ENCODE peak calls at places on chromosome 18, in six cellular contexts. X, W, C, N, Q and I are unnamed samples.

GRCh38 chr18:22221350-22221749 is 52.0 kb downstream of the GATA6 start:
- DNase-seq in X (no peak), W (no peak), C (no peak), N (no peak), Q (no peak), I (no peak)

GRCh38 chr18:48835119-48835518 is 115.6 kb downstream of the SMAD7 start:
- DNase-seq in X (no peak), W (no peak), C (no peak), N (peak; percentile 54), Q (no peak), I (no peak)

GRCh38 chr18:79540161-79540913 is 139.3 kb upstream of the CTDP1 start:
- DNase-seq in X (no peak), W (no peak), C (no peak), N (peak; percentile 43), Q (no peak), I (peak; percentile 3)

GRCh38 chr18:23812566-23813440 is 123.5 kb downstream of the LAMA3 start:
- DNase-seq in X (peak; percentile 46), W (no peak), C (no peak), N (no peak), Q (no peak), I (no peak)

GRCh38 chr18:49227456-49227855 is 233.0 kb downstream of the DYM start:
- DNase-seq in X (no peak), W (no peak), C (no peak), N (no peak), Q (no peak), I (no peak)

GRCh38 chr18:58264846-58265245 is 220.8 kb downstream of the NEDD4L start:
- DNase-seq in X (no peak), W (no peak), C (no peak), N (no peak), Q (no peak), I (no peak)

GRCh38 chr18:32470136-32470712 is 458 bp downstream of the GAREM1 start:
- DNase-seq in X (peak; percentile 64), W (no peak), C (no peak), N (peak; percentile 64), Q (no peak), I (peak; percentile 45)

GRCh38 chr18:79401494-79402208 is 5.9 kb downstream of the NFATC1 start:
- DNase-seq in X (no peak), W (no peak), C (no peak), N (no peak), Q (no peak), I (no peak)

GRCh38 chr18:38940863-38941531 is 1375.4 kb upstream of the CELF4 start:
- DNase-seq in X (no peak), W (peak; percentile 83), C (peak; percentile 62), N (peak; percentile 60), Q (peak; percentile 12), I (no peak)

GRCh38 chr18:47931707-47932103 is 1.2 kb upstream of the SMAD2 start:
- DNase-seq in X (peak; percentile 9), W (peak; percentile 36), C (no peak), N (peak; percentile 76), Q (peak; percentile 9), I (peak; percentile 32)

GRCh38 chr18:74682998-74683311 is 85.3 kb downstream of the ZNF407 start:
- DNase-seq in X (no peak), W (no peak), C (peak; percentile 28), N (no peak), Q (no peak), I (no peak)

GRCh38 chr18:7871560-7872456 is 304.7 kb downstream of the PTPRM start:
- DNase-seq in X (no peak), W (peak; percentile 86), C (no peak), N (no peak), Q (no peak), I (no peak)

GRCh38 chr18:8514409-8514808 is 94.8 kb upstream of the RAB12 start:
- DNase-seq in X (no peak), W (no peak), C (no peak), N (no peak), Q (no peak), I (no peak)

GRCh38 chr18:50973367-50974126 is 5.7 kb downstream of the ELAC1 start:
- DNase-seq in X (no peak), W (peak; percentile 71), C (no peak), N (no peak), Q (no peak), I (no peak)